ENCODE peak calls at places on chromosome 15, in five cellular contexts. H is ecto neural progenitor cell, C is A549, F is AG08395, D is Kasumi-1. N is an unnamed sample.

GRCh38 chr15:66269326-66270090 is 16.0 kb upstream of the MEGF11 start:
- DNase-seq in H (no peak), C (peak), F (peak), D (peak), N (no peak)

GRCh38 chr15:48520376-48521155 is 124.9 kb downstream of the FBN1 start:
- DNase-seq in H (no peak), C (peak), F (no peak), D (no peak), N (no peak)

GRCh38 chr15:69531302-69532027 is 78.8 kb downstream of the RPLP1 start:
- DNase-seq in H (peak), C (no peak), F (no peak), D (no peak), N (no peak)

GRCh38 chr15:24075420-24076089 is 388.4 kb upstream of the NDN start:
- DNase-seq in H (no peak), C (no peak), F (no peak), D (no peak), N (no peak)

GRCh38 chr15:65580287-65580686 is 30.6 kb downstream of the INTS14 start:
- DNase-seq in H (no peak), C (peak), F (peak), D (no peak), N (no peak)

GRCh38 chr15:42137461-42138261 is 18.8 kb downstream of the PLA2G4F start:
- DNase-seq in H (peak), C (peak), F (peak), D (peak), N (peak)

GRCh38 chr15:40092416-40093223 is 16.1 kb downstream of the BMF start:
- DNase-seq in H (peak), C (no peak), F (peak), D (no peak), N (peak)

GRCh38 chr15:39213385-39213840 is 367.5 kb upstream of the THBS1 start:
- DNase-seq in H (peak), C (peak), F (no peak), D (no peak), N (no peak)

GRCh38 chr15:68204776-68205557 is at the start of gene CALML4:
- DNase-seq in H (no peak), C (peak), F (peak), D (peak), N (peak)

GRCh38 chr15:84955089-84955848 is 26.4 kb upstream of the PDE8A start:
- DNase-seq in H (peak), C (peak), F (peak), D (peak), N (peak)

GRCh38 chr15:49901867-49902775 is 216.9 kb downstream of the ATP8B4 start:
- DNase-seq in H (no peak), C (peak), F (peak), D (peak), N (no peak)

GRCh38 chr15:89105147-89105546 is 16.9 kb downstream of the ABHD2 start:
- DNase-seq in H (no peak), C (peak), F (peak), D (no peak), N (no peak)

GRCh38 chr15:96171842-96172241 is 158.7 kb upstream of the NR2F2 start:
- DNase-seq in H (peak), C (peak), F (no peak), D (no peak), N (no peak)

GRCh38 chr15:63826513-63826912 is 7.2 kb downstream of the HERC1 start:
- DNase-seq in H (no peak), C (peak), F (peak), D (peak), N (no peak)

GRCh38 chr15:75455424-75455981 is 4.0 kb upstream of the SIN3A start:
- DNase-seq in H (peak), C (peak), F (peak), D (peak), N (peak)

GRCh38 chr15:94563455-94563854 is 332.1 kb downstream of the MCTP2 start:
- DNase-seq in H (no peak), C (no peak), F (no peak), D (no peak), N (no peak)

GRCh38 chr15:71713191-71713798 is 97.1 kb upstream of the NR2E3 start:
- DNase-seq in H (no peak), C (no peak), F (no peak), D (no peak), N (no peak)

GRCh38 chr15:69577397-69577796 is 124.8 kb downstream of the RPLP1 start:
- DNase-seq in H (no peak), C (no peak), F (no peak), D (no peak), N (no peak)

GRCh38 chr15:33067456-33067855 is 127.1 kb downstream of the FMN1 start:
- DNase-seq in H (no peak), C (no peak), F (peak), D (no peak), N (no peak)

GRCh38 chr15:101450561-101451145 is 38.9 kb downstream of the PCSK6 start:
- DNase-seq in H (no peak), C (no peak), F (no peak), D (no peak), N (no peak)

GRCh38 chr15:91472316-91472756 is 372.3 kb downstream of the SV2B start:
- DNase-seq in H (no peak), C (no peak), F (no peak), D (no peak), N (no peak)

GRCh38 chr15:44710236-44711088 is 661 bp downstream of the PATL2 start:
- DNase-seq in H (no peak), C (peak), F (no peak), D (peak), N (peak)

GRCh38 chr15:64209680-64210334 is 47.0 kb upstream of the PPIB start:
- DNase-seq in H (no peak), C (peak), F (peak), D (peak), N (no peak)

GRCh38 chr15:63186065-63186464 is 3.3 kb upstream of the RAB8B start:
- DNase-seq in H (no peak), C (peak), F (peak), D (no peak), N (no peak)

GRCh38 chr15:33985287-33985686 is 17.0 kb downstream of the CHRM5 start:
- DNase-seq in H (no peak), C (peak), F (peak), D (no peak), N (no peak)

GRCh38 chr15:27465213-27465612 is 494.2 kb downstream of the GABRG3 start:
- DNase-seq in H (no peak), C (no peak), F (no peak), D (no peak), N (no peak)

GRCh38 chr15:31197497-31198414 is 96.2 kb upstream of the TRPM1 start:
- DNase-seq in H (peak), C (peak), F (peak), D (no peak), N (no peak)

GRCh38 chr15:88775776-88776175 is 27.5 kb upstream of the ACAN start:
- DNase-seq in H (no peak), C (no peak), F (no peak), D (no peak), N (no peak)

GRCh38 chr15:77647961-77648360 is 15.2 kb upstream of the LINGO1 start:
- DNase-seq in H (no peak), C (no peak), F (no peak), D (no peak), N (no peak)

N was measured in tibial artery.